ENCODE peak calls at places on chromosomes 6 and 20, in five cellular contexts. K, M, T, P and U are unnamed samples. For H3K36me3, the result is how much of the 10 kb centered on the place peaks cover.

GRCh38 chr20:56799187-56799586 is 170.1 kb downstream of the TFAP2C start:
- DNase-seq in P (no peak), K (no peak), M (no peak), T (no peak), U (no peak)

GRCh38 chr20:48425776-48426175 is 402.0 kb downstream of the PREX1 start:
- DNase-seq in M (no peak), K (no peak), T (no peak), P (no peak), U (no peak)

GRCh38 chr20:48619126-48620101 is 208.4 kb downstream of the PREX1 start:
- DNase-seq in T (no peak), P (no peak), K (peak), M (no peak), U (no peak)

GRCh38 chr6:170176621-170177382 is 114.1 kb downstream of the DLL1 start:
- DNase-seq in K (no peak), M (no peak), P (peak), T (no peak), U (no peak)

GRCh38 chr20:32806356-32806755 is 13.4 kb upstream of the MAPRE1 start:
- DNase-seq in P (no peak), K (no peak), T (no peak), M (no peak), U (no peak)

GRCh38 chr6:2596222-2596621 is 154.5 kb downstream of the MYLK4 start:
- DNase-seq in T (no peak), P (no peak), M (no peak), K (no peak), U (no peak)

GRCh38 chr6:170146640-170147039 is 144.2 kb downstream of the DLL1 start:
- DNase-seq in P (peak), T (no peak), K (no peak), M (no peak), U (no peak)

GRCh38 chr6:87791982-87792381 is 89.9 kb upstream of the AKIRIN2 start:
- DNase-seq in M (no peak), P (no peak), K (no peak), T (no peak), U (no peak)

GRCh38 chr6:80974579-80974978 is 777.9 kb downstream of the TENT5A start:
- DNase-seq in M (no peak), P (no peak), K (no peak), T (no peak), U (no peak)

GRCh38 chr6:117265425-117266266 is at the start of gene VGLL2:
- DNase-seq in K (peak), M (no peak), P (peak), T (no peak), U (peak)

GRCh38 chr6:99073223-99073622 is 125.5 kb upstream of the FBXL4 start:
- DNase-seq in K (no peak), T (no peak), P (no peak), M (no peak), U (no peak)

GRCh38 chr20:51306521-51307358 is 235.8 kb downstream of the NFATC2 start:
- DNase-seq in P (peak), M (peak), T (peak), K (peak), U (peak)

GRCh38 chr20:33125983-33126382 is 42.0 kb upstream of the BPIFA2 start:
- DNase-seq in K (no peak), T (no peak), P (no peak), M (no peak), U (no peak)

GRCh38 chr20:3971145-3971544 is 44.2 kb downstream of the RNF24 start:
- DNase-seq in T (no peak), P (no peak), K (no peak), M (no peak), U (no peak)

GRCh38 chr6:169867751-169868191 is 116.3 kb downstream of the ERMARD start:
- DNase-seq in K (no peak), P (no peak), M (no peak), T (no peak), U (no peak)

GRCh38 chr6:149363154-149363553 is 36.9 kb upstream of the SUMO4 start:
- DNase-seq in M (no peak), P (no peak), T (no peak), K (no peak), U (no peak)

GRCh38 chr20:31608256-31608980 is 3.3 kb downstream of the ID1 start:
- DNase-seq in K (peak), P (peak), T (no peak), M (peak), U (peak)

GRCh38 chr6:33570806-33571636 is 9.1 kb downstream of the BAK1 start:
- DNase-seq in M (peak), T (peak), K (peak), P (peak), U (peak)

DNA sequence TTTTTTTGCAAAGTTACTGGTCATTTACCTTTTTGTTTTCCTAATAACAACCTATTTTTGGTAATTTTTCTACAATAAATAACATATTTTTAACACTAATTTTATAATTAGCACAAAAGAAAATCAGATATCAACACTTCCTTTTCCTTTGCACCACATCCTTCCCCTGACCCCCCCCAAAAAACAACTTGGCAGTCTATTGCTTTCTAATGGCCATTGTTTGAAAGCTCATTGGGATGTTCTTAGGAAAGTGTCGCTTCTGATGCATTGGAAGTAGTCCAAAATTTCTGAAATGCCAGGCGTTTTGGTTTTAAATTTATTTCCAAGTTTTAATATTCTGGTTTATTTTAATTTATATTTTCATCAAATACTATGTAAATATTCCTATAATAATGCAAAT is 407.8 kb downstream of the EYS start:
- DNase-seq in M (no peak), T (no peak), P (no peak), K (no peak), U (no peak)
- H3K4me3 ChIP-seq in M (no peak), T (no peak), P (no peak), K (no peak), U (no peak)

GRCh38 chr20:5570031-5570430 is 180.2 kb upstream of the SHLD1 start:
- DNase-seq in P (no peak), T (no peak), K (no peak), M (no peak), U (no peak)

GRCh38 chr20:5569021-5569420 is 181.2 kb upstream of the SHLD1 start:
- DNase-seq in P (no peak), K (peak), T (peak), M (no peak), U (no peak)

GRCh38 chr20:5570442-5570841 is 179.8 kb upstream of the SHLD1 start:
- DNase-seq in P (no peak), K (no peak), T (no peak), M (no peak), U (no peak)

DNA sequence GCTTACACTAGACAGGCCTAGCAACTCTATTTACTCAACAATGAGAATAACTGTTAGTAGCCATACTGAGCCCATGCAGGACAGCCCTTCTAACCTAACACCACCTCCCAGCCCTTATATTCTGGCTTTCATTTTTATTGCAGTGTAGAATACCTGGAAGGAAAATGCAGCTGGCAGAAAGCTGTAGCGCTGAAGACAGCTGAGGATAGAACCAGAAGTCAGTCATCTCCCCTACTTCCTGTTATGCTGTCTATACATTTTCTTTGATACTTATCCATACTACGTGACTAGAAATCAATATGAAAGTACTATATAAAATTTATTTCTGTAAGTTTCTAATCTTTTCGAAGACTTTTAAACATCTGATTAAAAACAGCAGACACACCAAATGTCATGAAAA is 182.6 kb upstream of the SHLD1 start:
- DNase-seq in K (no peak), T (no peak), P (no peak), M (no peak), U (no peak)
- H3K36me3 ChIP-seq in K (under half), T (under half), P (half or more), M (under half), U (half or more)

DNA sequence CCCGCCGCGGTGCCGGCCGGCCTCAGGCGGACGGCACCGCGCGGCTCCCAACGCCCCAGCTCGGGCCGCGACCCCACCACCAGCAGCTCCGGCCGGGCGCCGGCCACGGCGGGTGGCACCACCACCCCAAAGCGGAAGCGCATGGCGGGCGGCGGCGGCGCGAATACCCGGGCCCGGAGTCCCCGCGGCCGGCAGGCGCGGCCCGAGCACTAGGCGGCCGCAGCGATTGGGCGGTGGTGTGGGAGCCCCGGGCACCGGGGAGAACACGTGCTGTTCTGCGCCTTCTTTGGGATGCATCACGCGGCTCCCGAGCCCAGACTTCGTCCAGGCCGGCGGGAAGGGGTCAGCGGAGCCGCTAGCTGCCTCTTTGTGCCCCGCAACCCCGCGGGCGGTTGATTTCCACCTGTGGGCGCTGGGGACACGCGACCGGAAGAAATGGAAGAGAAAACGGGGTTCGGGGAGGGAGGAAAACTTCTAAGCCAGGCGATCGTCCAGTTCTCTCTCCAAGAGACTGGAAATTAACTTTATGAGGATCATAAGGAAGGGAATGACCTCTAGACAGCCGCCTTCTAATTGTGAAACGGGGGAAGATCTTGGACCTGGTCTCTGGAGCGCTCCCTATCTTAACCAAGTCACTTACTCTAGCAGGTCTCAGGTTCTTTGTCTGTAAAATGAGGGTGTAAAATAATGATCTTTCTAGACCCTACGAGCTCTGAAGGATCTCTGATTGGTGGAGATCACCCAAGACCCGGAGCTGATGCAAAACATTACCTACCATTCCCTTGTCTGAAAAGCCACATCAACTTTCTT is at the start of gene EPM2A:
- DNase-seq in P (peak), K (peak), T (peak), M (peak), U (peak)
- TF ChIP-seq CTCF in P (no peak), K (no peak), T (peak), M (no peak), U (no peak)

GRCh38 chr6:30688569-30688968 is 2.1 kb upstream of the PPP1R18 start:
- DNase-seq in K (no peak), P (no peak), T (no peak), M (no peak), U (no peak)
- H3K4me3 ChIP-seq in K (no peak), P (no peak), T (peak), M (no peak), U (peak)

DNA sequence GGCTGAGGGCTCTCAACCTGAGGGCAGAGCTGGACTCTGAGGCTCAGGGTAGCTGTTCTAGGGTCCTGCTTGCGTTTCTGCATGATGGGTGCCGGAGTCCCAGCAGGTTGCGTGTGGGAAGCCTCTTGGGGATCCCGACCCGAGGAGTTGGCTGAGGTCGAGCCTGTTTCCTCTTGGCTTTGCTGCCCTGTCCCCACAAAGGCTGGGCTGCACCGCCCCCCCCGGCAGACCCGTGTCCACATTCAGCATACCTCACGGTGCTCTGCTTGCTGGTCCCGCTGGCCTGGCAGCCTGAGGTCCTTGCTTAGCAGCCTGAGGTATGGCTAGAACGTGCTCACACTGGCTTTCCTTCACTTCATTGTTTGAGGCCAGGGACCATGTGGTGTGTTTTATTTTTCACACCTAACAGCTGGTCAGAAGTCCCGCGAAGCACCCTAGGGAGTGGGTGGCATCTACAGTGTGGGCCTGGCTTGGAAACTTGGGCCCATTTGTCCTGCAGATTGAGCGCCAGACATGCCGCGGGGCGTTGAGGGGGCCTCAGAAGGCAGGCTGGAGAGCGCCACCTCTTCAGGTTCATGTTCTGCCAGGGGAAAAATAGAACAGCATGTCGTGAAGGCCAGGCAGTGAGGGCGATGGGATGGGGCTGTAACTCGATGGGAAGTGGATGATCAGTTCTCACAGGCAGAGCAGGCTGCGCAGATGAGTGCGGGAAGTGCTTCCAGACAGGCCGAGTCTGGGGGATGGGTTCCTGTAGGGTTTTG is 9.5 kb downstream of the LSM14B start:
- DNase-seq in M (no peak), P (no peak), K (no peak), T (no peak), U (no peak)
- H3K36me3 ChIP-seq in M (half or more), P (half or more), K (under half), T (half or more), U (half or more)

DNA sequence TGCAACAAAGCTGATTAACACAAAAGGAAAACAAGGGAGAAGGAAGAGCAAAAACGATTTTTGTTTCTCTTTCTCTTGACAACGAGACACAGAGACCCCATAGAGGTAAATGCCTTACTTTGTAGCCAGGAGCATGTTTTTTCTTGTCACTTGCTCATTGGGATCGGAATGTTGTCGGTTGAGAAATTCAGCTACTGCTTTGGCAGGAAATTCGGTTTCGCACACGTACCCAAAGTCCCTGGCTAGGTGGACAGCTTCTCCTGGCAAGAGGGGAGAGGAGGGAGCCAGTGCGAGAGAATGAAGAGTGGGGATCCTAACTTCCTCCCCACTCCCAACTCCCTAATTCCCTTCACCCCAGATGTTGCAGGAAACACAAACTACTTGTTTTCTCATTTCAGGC is 14.5 kb downstream of the TFAP2A start:
- DNase-seq in P (no peak), K (no peak), M (no peak), T (no peak), U (no peak)
- TF ChIP-seq CTCF in P (no peak), K (no peak), M (no peak), T (no peak), U (no peak)